ENCODE peak calls at places on chromosomes 16 and 17, in eight cellular contexts. One of them, this sample, is unnamed.

GRCh38 chr17:15263206-15263579 is 1.9 kb downstream of the PMP22 start:
- DNase-seq in head of caudate nucleus: peak
- DNase-seq in occipital lobe: peak
- DNase-seq in NCI-H1092 treated with DMSO at 0.1 percent for 48 hours: no peak
- DNase-seq in left ventricle myocardium superior: peak
- DNase-seq in activated T-helper 1 cell treated with anti-CD3 and anti-CD28 coated beads, Interleukin-2, amount 50 U/mL, for 16 hours: no peak
- DNase-seq in KBM-7: no peak
- DNase-seq in central memory CD4-positive, alpha-beta T cell: no peak
- DNase-seq in this sample: peak

GRCh38 chr17:57869599-57870282 is 19.9 kb upstream of the MRPS23 start:
- DNase-seq in occipital lobe: no peak
- DNase-seq in KBM-7: no peak
- DNase-seq in NCI-H1092 treated with DMSO at 0.1 percent for 48 hours: no peak
- DNase-seq in central memory CD4-positive, alpha-beta T cell: no peak
- DNase-seq in head of caudate nucleus: no peak
- DNase-seq in left ventricle myocardium superior: no peak
- DNase-seq in activated T-helper 1 cell treated with anti-CD3 and anti-CD28 coated beads, Interleukin-2, amount 50 U/mL, for 16 hours: no peak
- DNase-seq in this sample: peak

GRCh38 chr17:9700754-9701476 is 55.6 kb downstream of the USP43 start:
- DNase-seq in activated T-helper 1 cell treated with anti-CD3 and anti-CD28 coated beads, Interleukin-2, amount 50 U/mL, for 16 hours: no peak
- DNase-seq in occipital lobe: no peak
- DNase-seq in head of caudate nucleus: no peak
- DNase-seq in KBM-7: no peak
- DNase-seq in NCI-H1092 treated with DMSO at 0.1 percent for 48 hours: no peak
- DNase-seq in central memory CD4-positive, alpha-beta T cell: no peak
- DNase-seq in left ventricle myocardium superior: no peak
- DNase-seq in this sample: no peak

GRCh38 chr16:25126820-25127232 is 15.3 kb downstream of the LCMT1 start:
- DNase-seq in NCI-H1092 treated with DMSO at 0.1 percent for 48 hours: no peak
- DNase-seq in KBM-7: peak
- DNase-seq in central memory CD4-positive, alpha-beta T cell: peak
- DNase-seq in head of caudate nucleus: peak
- DNase-seq in activated T-helper 1 cell treated with anti-CD3 and anti-CD28 coated beads, Interleukin-2, amount 50 U/mL, for 16 hours: no peak
- DNase-seq in left ventricle myocardium superior: no peak
- DNase-seq in occipital lobe: peak
- DNase-seq in this sample: no peak

GRCh38 chr17:77821114-77821513 is 137.4 kb upstream of the TNRC6C start:
- DNase-seq in left ventricle myocardium superior: no peak
- DNase-seq in NCI-H1092 treated with DMSO at 0.1 percent for 48 hours: peak
- DNase-seq in occipital lobe: no peak
- DNase-seq in central memory CD4-positive, alpha-beta T cell: no peak
- DNase-seq in head of caudate nucleus: no peak
- DNase-seq in activated T-helper 1 cell treated with anti-CD3 and anti-CD28 coated beads, Interleukin-2, amount 50 U/mL, for 16 hours: no peak
- DNase-seq in KBM-7: no peak
- DNase-seq in this sample: no peak

GRCh38 chr17:9336817-9337216 is 238.8 kb downstream of the STX8 start:
- DNase-seq in left ventricle myocardium superior: no peak
- DNase-seq in occipital lobe: no peak
- DNase-seq in head of caudate nucleus: no peak
- DNase-seq in KBM-7: no peak
- DNase-seq in NCI-H1092 treated with DMSO at 0.1 percent for 48 hours: no peak
- DNase-seq in activated T-helper 1 cell treated with anti-CD3 and anti-CD28 coated beads, Interleukin-2, amount 50 U/mL, for 16 hours: no peak
- DNase-seq in central memory CD4-positive, alpha-beta T cell: no peak
- DNase-seq in this sample: no peak

GRCh38 chr17:50899005-50899460 is 32.9 kb upstream of the TOB1 start:
- DNase-seq in activated T-helper 1 cell treated with anti-CD3 and anti-CD28 coated beads, Interleukin-2, amount 50 U/mL, for 16 hours: no peak
- DNase-seq in NCI-H1092 treated with DMSO at 0.1 percent for 48 hours: no peak
- DNase-seq in left ventricle myocardium superior: no peak
- DNase-seq in KBM-7: no peak
- DNase-seq in occipital lobe: no peak
- DNase-seq in central memory CD4-positive, alpha-beta T cell: no peak
- DNase-seq in head of caudate nucleus: no peak
- DNase-seq in this sample: no peak

GRCh38 chr17:46190763-46191162 is 2.5 kb downstream of the KANSL1 start:
- DNase-seq in head of caudate nucleus: no peak
- DNase-seq in central memory CD4-positive, alpha-beta T cell: no peak
- DNase-seq in KBM-7: no peak
- DNase-seq in NCI-H1092 treated with DMSO at 0.1 percent for 48 hours: no peak
- DNase-seq in occipital lobe: no peak
- DNase-seq in left ventricle myocardium superior: no peak
- DNase-seq in activated T-helper 1 cell treated with anti-CD3 and anti-CD28 coated beads, Interleukin-2, amount 50 U/mL, for 16 hours: no peak
- DNase-seq in this sample: no peak

GRCh38 chr17:8384801-8385335 is 1.9 kb upstream of the RPL26 start:
- DNase-seq in KBM-7: no peak
- DNase-seq in head of caudate nucleus: no peak
- DNase-seq in left ventricle myocardium superior: no peak
- DNase-seq in activated T-helper 1 cell treated with anti-CD3 and anti-CD28 coated beads, Interleukin-2, amount 50 U/mL, for 16 hours: no peak
- DNase-seq in NCI-H1092 treated with DMSO at 0.1 percent for 48 hours: no peak
- DNase-seq in central memory CD4-positive, alpha-beta T cell: no peak
- DNase-seq in occipital lobe: no peak
- DNase-seq in this sample: no peak

GRCh38 chr17:21678451-21679081 is 13.8 kb upstream of the KCNJ18 start:
- DNase-seq in central memory CD4-positive, alpha-beta T cell: no peak
- DNase-seq in NCI-H1092 treated with DMSO at 0.1 percent for 48 hours: no peak
- DNase-seq in activated T-helper 1 cell treated with anti-CD3 and anti-CD28 coated beads, Interleukin-2, amount 50 U/mL, for 16 hours: no peak
- DNase-seq in occipital lobe: peak
- DNase-seq in head of caudate nucleus: peak
- DNase-seq in left ventricle myocardium superior: peak
- DNase-seq in KBM-7: no peak
- DNase-seq in this sample: peak

GRCh38 chr16:62965831-62966230 is 929.6 kb upstream of the CDH8 start:
- DNase-seq in head of caudate nucleus: no peak
- DNase-seq in central memory CD4-positive, alpha-beta T cell: no peak
- DNase-seq in activated T-helper 1 cell treated with anti-CD3 and anti-CD28 coated beads, Interleukin-2, amount 50 U/mL, for 16 hours: no peak
- DNase-seq in NCI-H1092 treated with DMSO at 0.1 percent for 48 hours: no peak
- DNase-seq in occipital lobe: no peak
- DNase-seq in KBM-7: no peak
- DNase-seq in left ventricle myocardium superior: no peak
- DNase-seq in this sample: no peak

GRCh38 chr17:50363217-50364060 is 9.5 kb downstream of the MRPL27 start:
- DNase-seq in central memory CD4-positive, alpha-beta T cell: no peak
- DNase-seq in NCI-H1092 treated with DMSO at 0.1 percent for 48 hours: no peak
- DNase-seq in left ventricle myocardium superior: no peak
- DNase-seq in activated T-helper 1 cell treated with anti-CD3 and anti-CD28 coated beads, Interleukin-2, amount 50 U/mL, for 16 hours: no peak
- DNase-seq in occipital lobe: peak
- DNase-seq in KBM-7: peak
- DNase-seq in head of caudate nucleus: peak
- DNase-seq in this sample: no peak

GRCh38 chr17:8955560-8955959 is 9.9 kb downstream of the PIK3R5 start:
- DNase-seq in activated T-helper 1 cell treated with anti-CD3 and anti-CD28 coated beads, Interleukin-2, amount 50 U/mL, for 16 hours: no peak
- DNase-seq in head of caudate nucleus: no peak
- DNase-seq in KBM-7: peak
- DNase-seq in central memory CD4-positive, alpha-beta T cell: no peak
- DNase-seq in occipital lobe: no peak
- DNase-seq in left ventricle myocardium superior: no peak
- DNase-seq in NCI-H1092 treated with DMSO at 0.1 percent for 48 hours: no peak
- DNase-seq in this sample: no peak